ENCODE peak calls at places on chromosomes 7 and 10, in seven cellular contexts. One of them, this sample, is unnamed. For H3K4me1, the result is how much of the 10 kb centered on the place peaks cover.

GRCh38 chr10:132143162-132143561 is 43.6 kb upstream of the DPYSL4 start:
- DNase-seq in psoas muscle: peak
- DNase-seq in Caco-2: no peak
- DNase-seq in astrocyte: no peak
- DNase-seq in left ventricle myocardium inferior: no peak
- DNase-seq in Panc1: no peak
- DNase-seq in tibial nerve: no peak
- DNase-seq in this sample: no peak

GRCh38 chr7:8228766-8229674 is 32.9 kb downstream of the ICA1 start:
- DNase-seq in left ventricle myocardium inferior: no peak
- DNase-seq in astrocyte: no peak
- DNase-seq in Panc1: no peak
- DNase-seq in Caco-2: no peak
- DNase-seq in tibial nerve: no peak
- DNase-seq in psoas muscle: no peak
- DNase-seq in this sample: no peak

GRCh38 chr7:20288036-20288435 is 42.7 kb upstream of the ITGB8 start:
- DNase-seq in Panc1: no peak
- DNase-seq in left ventricle myocardium inferior: no peak
- DNase-seq in psoas muscle: no peak
- DNase-seq in tibial nerve: no peak
- DNase-seq in Caco-2: no peak
- DNase-seq in astrocyte: peak
- DNase-seq in this sample: no peak

GRCh38 chr7:95126053-95126709 is 198.2 kb downstream of the PON1 start:
- DNase-seq in Caco-2: no peak
- DNase-seq in Panc1: no peak
- DNase-seq in psoas muscle: no peak
- DNase-seq in tibial nerve: no peak
- DNase-seq in astrocyte: no peak
- DNase-seq in left ventricle myocardium inferior: no peak
- DNase-seq in this sample: no peak

GRCh38 chr10:25206693-25207414 is 32.1 kb downstream of the GPR158 start:
- DNase-seq in tibial nerve: no peak
- DNase-seq in left ventricle myocardium inferior: no peak
- DNase-seq in Caco-2: no peak
- DNase-seq in Panc1: no peak
- DNase-seq in psoas muscle: no peak
- DNase-seq in astrocyte: no peak
- DNase-seq in this sample: no peak

GRCh38 chr7:913736-914520 is 37.6 kb downstream of the GET4 start:
- DNase-seq in tibial nerve: no peak
- DNase-seq in left ventricle myocardium inferior: no peak
- DNase-seq in astrocyte: no peak
- DNase-seq in Panc1: no peak
- DNase-seq in Caco-2: no peak
- DNase-seq in psoas muscle: no peak
- DNase-seq in this sample: no peak

GRCh38 chr7:33986951-33987948 is 81.9 kb downstream of the BMPER start:
- DNase-seq in psoas muscle: no peak
- DNase-seq in tibial nerve: peak
- DNase-seq in Panc1: peak
- DNase-seq in astrocyte: peak
- DNase-seq in left ventricle myocardium inferior: no peak
- DNase-seq in Caco-2: peak
- DNase-seq in this sample: no peak

GRCh38 chr10:58932821-58933314 is 243.6 kb upstream of the PHYHIPL start:
- DNase-seq in astrocyte: peak
- DNase-seq in Caco-2: no peak
- DNase-seq in Panc1: no peak
- DNase-seq in psoas muscle: no peak
- DNase-seq in left ventricle myocardium inferior: no peak
- DNase-seq in tibial nerve: no peak
- DNase-seq in this sample: no peak

DNA sequence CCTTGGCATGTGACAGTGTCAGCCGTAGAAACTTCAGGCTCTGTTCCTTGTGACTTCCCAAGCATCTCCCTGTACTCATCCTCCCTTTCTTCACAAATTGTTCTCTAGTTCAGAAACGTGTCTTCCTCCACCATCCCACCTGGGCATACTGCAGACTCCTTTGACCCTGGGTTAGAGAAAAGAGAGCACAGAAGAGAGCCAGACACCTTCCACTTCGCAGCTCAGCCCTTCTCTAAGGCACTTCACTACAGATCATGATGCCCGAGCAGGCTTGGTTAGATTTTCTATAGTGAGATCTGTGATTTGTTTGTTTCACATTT is 70.6 kb downstream of the XPNPEP1 start:
- DNase-seq in tibial nerve: no peak
- DNase-seq in psoas muscle: no peak
- DNase-seq in left ventricle myocardium inferior: no peak
- DNase-seq in Panc1: no peak
- DNase-seq in astrocyte: no peak
- DNase-seq in Caco-2: no peak
- DNase-seq in this sample: no peak
- TF ChIP-seq CTCF in tibial nerve: no peak
- TF ChIP-seq CTCF in psoas muscle: no peak
- TF ChIP-seq CTCF in left ventricle myocardium inferior: peak
- TF ChIP-seq CTCF in Panc1: peak
- TF ChIP-seq CTCF in astrocyte: no peak
- TF ChIP-seq CTCF in Caco-2: no peak
- TF ChIP-seq CTCF in this sample: no peak

GRCh38 chr7:22853138-22853537 is 30.5 kb upstream of the TOMM7 start:
- DNase-seq in psoas muscle: no peak
- DNase-seq in left ventricle myocardium inferior: no peak
- DNase-seq in astrocyte: no peak
- DNase-seq in Panc1: no peak
- DNase-seq in tibial nerve: no peak
- DNase-seq in Caco-2: no peak
- DNase-seq in this sample: no peak
- H3K4me3 ChIP-seq in psoas muscle: peak
- H3K4me3 ChIP-seq in left ventricle myocardium inferior: peak
- H3K4me3 ChIP-seq in astrocyte: no peak
- H3K4me3 ChIP-seq in Panc1: no peak
- H3K4me3 ChIP-seq in tibial nerve: no peak
- H3K4me3 ChIP-seq in Caco-2: no peak
- H3K4me3 ChIP-seq in this sample: no peak

DNA sequence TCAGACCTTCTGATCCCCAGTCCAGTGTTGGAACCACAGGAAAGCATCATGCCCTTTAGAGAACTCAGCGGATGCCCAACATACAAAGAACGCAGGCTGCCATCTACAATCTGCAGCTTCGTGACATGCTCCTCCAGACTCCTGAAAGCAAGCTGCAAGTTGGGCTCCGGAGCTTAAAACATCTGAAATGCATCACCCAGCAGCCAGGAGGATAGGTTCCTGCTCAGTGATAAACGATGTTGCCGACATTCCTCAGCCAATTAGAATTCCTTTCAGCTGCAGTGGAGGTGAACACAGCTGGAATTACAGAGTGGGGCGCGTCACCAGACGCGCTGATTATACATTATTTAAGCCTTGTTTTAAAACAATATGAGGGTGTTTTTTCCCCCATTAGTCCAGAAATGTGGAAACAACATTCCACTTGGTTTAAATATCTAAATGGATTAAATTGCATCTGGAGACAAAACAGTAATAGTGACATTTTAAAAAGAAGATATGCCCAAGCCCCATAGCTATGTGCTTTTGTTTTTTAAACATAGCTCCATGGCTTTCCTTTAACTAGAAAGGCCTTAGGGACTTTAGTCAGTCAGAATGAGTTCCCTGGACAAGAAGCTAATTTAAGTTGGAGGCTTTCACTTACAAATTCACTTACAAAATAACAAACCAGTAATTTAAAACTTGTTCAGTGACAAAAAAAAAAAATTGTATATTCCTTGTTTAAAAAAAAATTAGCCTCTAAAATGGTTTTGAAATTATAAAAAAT is 6.3 kb downstream of the SMURF1 start:
- DNase-seq in psoas muscle: no peak
- DNase-seq in left ventricle myocardium inferior: no peak
- DNase-seq in tibial nerve: no peak
- DNase-seq in Panc1: no peak
- DNase-seq in Caco-2: peak
- DNase-seq in astrocyte: peak
- DNase-seq in this sample: no peak
- H3K4me1 ChIP-seq in psoas muscle: under half
- H3K4me1 ChIP-seq in left ventricle myocardium inferior: half or more
- H3K4me1 ChIP-seq in tibial nerve: under half
- H3K4me1 ChIP-seq in Panc1: half or more
- H3K4me1 ChIP-seq in Caco-2: under half
- H3K4me1 ChIP-seq in astrocyte: under half
- H3K4me1 ChIP-seq in this sample: under half

GRCh38 chr10:2387261-2387660 is 649.9 kb upstream of the ADARB2 start:
- DNase-seq in Panc1: no peak
- DNase-seq in psoas muscle: no peak
- DNase-seq in left ventricle myocardium inferior: no peak
- DNase-seq in astrocyte: no peak
- DNase-seq in tibial nerve: no peak
- DNase-seq in Caco-2: no peak
- DNase-seq in this sample: no peak
- TF ChIP-seq CTCF in Panc1: no peak
- TF ChIP-seq CTCF in psoas muscle: no peak
- TF ChIP-seq CTCF in left ventricle myocardium inferior: no peak
- TF ChIP-seq CTCF in astrocyte: no peak
- TF ChIP-seq CTCF in tibial nerve: no peak
- TF ChIP-seq CTCF in Caco-2: no peak
- TF ChIP-seq CTCF in this sample: no peak

GRCh38 chr7:140517546-140518369 is 38.5 kb upstream of the MKRN1 start:
- DNase-seq in astrocyte: peak
- DNase-seq in tibial nerve: peak
- DNase-seq in psoas muscle: peak
- DNase-seq in Panc1: peak
- DNase-seq in left ventricle myocardium inferior: peak
- DNase-seq in Caco-2: peak
- DNase-seq in this sample: peak
- H3K4me3 ChIP-seq in astrocyte: no peak
- H3K4me3 ChIP-seq in tibial nerve: no peak
- H3K4me3 ChIP-seq in psoas muscle: no peak
- H3K4me3 ChIP-seq in Panc1: no peak
- H3K4me3 ChIP-seq in left ventricle myocardium inferior: no peak
- H3K4me3 ChIP-seq in Caco-2: no peak
- H3K4me3 ChIP-seq in this sample: no peak

DNA sequence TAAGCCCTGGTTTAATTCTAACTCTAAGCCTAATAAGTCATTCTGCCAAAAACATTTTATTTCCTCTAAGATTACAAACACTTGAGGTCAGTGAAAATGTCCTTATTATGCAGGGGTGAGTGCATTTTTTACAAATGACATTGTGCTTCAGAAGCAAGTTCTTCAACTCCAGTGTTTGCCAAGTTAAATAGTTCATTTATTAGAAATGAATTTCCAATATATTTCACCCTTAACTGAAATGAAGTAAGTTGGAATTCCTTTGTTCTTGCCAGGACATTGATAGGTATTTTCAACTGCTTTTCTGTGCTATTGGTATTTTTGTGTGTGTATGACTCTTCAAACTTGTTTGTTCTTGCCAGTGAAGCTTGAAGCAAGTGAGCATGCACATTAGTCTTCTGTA is 89.5 kb upstream of the CCDC6 start:
- DNase-seq in psoas muscle: no peak
- DNase-seq in Panc1: no peak
- DNase-seq in tibial nerve: no peak
- DNase-seq in left ventricle myocardium inferior: no peak
- DNase-seq in Caco-2: no peak
- DNase-seq in astrocyte: peak
- DNase-seq in this sample: no peak
- H3K4me1 ChIP-seq in psoas muscle: under half
- H3K4me1 ChIP-seq in Panc1: under half
- H3K4me1 ChIP-seq in tibial nerve: under half
- H3K4me1 ChIP-seq in left ventricle myocardium inferior: under half
- H3K4me1 ChIP-seq in Caco-2: under half
- H3K4me1 ChIP-seq in astrocyte: under half
- H3K4me1 ChIP-seq in this sample: under half

GRCh38 chr7:5237286-5237685 is 45.5 kb upstream of the SLC29A4 start:
- DNase-seq in astrocyte: peak
- DNase-seq in psoas muscle: peak
- DNase-seq in Panc1: no peak
- DNase-seq in left ventricle myocardium inferior: peak
- DNase-seq in tibial nerve: peak
- DNase-seq in Caco-2: no peak
- DNase-seq in this sample: peak

GRCh38 chr7:5232874-5233273 is 42.8 kb downstream of the WIPI2 start:
- DNase-seq in Caco-2: no peak
- DNase-seq in astrocyte: no peak
- DNase-seq in psoas muscle: no peak
- DNase-seq in tibial nerve: no peak
- DNase-seq in left ventricle myocardium inferior: no peak
- DNase-seq in Panc1: no peak
- DNase-seq in this sample: no peak

GRCh38 chr7:5234852-5235831 is 45.1 kb downstream of the WIPI2 start:
- DNase-seq in astrocyte: peak
- DNase-seq in Caco-2: no peak
- DNase-seq in left ventricle myocardium inferior: no peak
- DNase-seq in tibial nerve: no peak
- DNase-seq in Panc1: no peak
- DNase-seq in psoas muscle: no peak
- DNase-seq in this sample: no peak

GRCh38 chr7:5243295-5243694 is 39.4 kb upstream of the SLC29A4 start:
- DNase-seq in Caco-2: no peak
- DNase-seq in astrocyte: no peak
- DNase-seq in tibial nerve: no peak
- DNase-seq in left ventricle myocardium inferior: no peak
- DNase-seq in Panc1: no peak
- DNase-seq in psoas muscle: no peak
- DNase-seq in this sample: no peak

GRCh38 chr7:5238500-5238899 is 44.2 kb upstream of the SLC29A4 start:
- DNase-seq in Panc1: no peak
- DNase-seq in astrocyte: no peak
- DNase-seq in tibial nerve: no peak
- DNase-seq in psoas muscle: no peak
- DNase-seq in Caco-2: no peak
- DNase-seq in left ventricle myocardium inferior: no peak
- DNase-seq in this sample: no peak
- TF ChIP-seq CTCF in Panc1: no peak
- TF ChIP-seq CTCF in astrocyte: no peak
- TF ChIP-seq CTCF in tibial nerve: no peak
- TF ChIP-seq CTCF in psoas muscle: no peak
- TF ChIP-seq CTCF in Caco-2: no peak
- TF ChIP-seq CTCF in left ventricle myocardium inferior: no peak
- TF ChIP-seq CTCF in this sample: no peak

GRCh38 chr10:102393411-102394078 is 2.0 kb upstream of the NFKB2 start:
- DNase-seq in tibial nerve: no peak
- DNase-seq in Caco-2: no peak
- DNase-seq in left ventricle myocardium inferior: no peak
- DNase-seq in Panc1: no peak
- DNase-seq in astrocyte: no peak
- DNase-seq in psoas muscle: no peak
- DNase-seq in this sample: no peak
- H3K4me3 ChIP-seq in tibial nerve: peak
- H3K4me3 ChIP-seq in Caco-2: peak
- H3K4me3 ChIP-seq in left ventricle myocardium inferior: peak
- H3K4me3 ChIP-seq in Panc1: peak
- H3K4me3 ChIP-seq in astrocyte: peak
- H3K4me3 ChIP-seq in psoas muscle: peak
- H3K4me3 ChIP-seq in this sample: peak